ENCODE peak calls at places on chromosomes 3 and 15, in eight cellular contexts. D, W, N, Y, X, L, Z and P are unnamed samples.

GRCh38 chr15:48273047-48273446 is 58.2 kb upstream of the DUT start:
- DNase-seq in D (no peak), W (no peak), N (no peak), Y (no peak), X (no peak), L (no peak), Z (no peak), P (no peak)

GRCh38 chr3:123853686-123854372 is 30.3 kb downstream of the MYLK start:
- DNase-seq in D (no peak), W (no peak), N (no peak), Y (no peak), X (no peak), L (no peak), Z (no peak), P (no peak)

GRCh38 chr3:50623840-50624474 is 7.0 kb downstream of the MAPKAPK3 start:
- DNase-seq in D (no peak), W (no peak), N (no peak), Y (no peak), X (no peak), L (no peak), Z (no peak), P (no peak)

GRCh38 chr3:15815696-15816095 is 17.9 kb upstream of the ANKRD28 start:
- DNase-seq in D (no peak), W (no peak), N (no peak), Y (no peak), X (no peak), L (no peak), Z (no peak), P (no peak)

GRCh38 chr15:25178835-25179672 is 224.3 kb downstream of the SNRPN start:
- DNase-seq in D (no peak), W (no peak), N (peak; percentile 4), Y (peak; percentile 55), X (peak; percentile 4), L (peak; percentile 19), Z (peak; percentile 1), P (peak; percentile 65)

GRCh38 chr3:101821503-101821902 is 27.8 kb upstream of the NFKBIZ start:
- DNase-seq in D (no peak), W (no peak), N (no peak), Y (no peak), X (no peak), L (no peak), Z (no peak), P (no peak)

GRCh38 chr3:108412351-108412750 is 98.0 kb downstream of the MYH15 start:
- DNase-seq in D (no peak), W (no peak), N (no peak), Y (no peak), X (no peak), L (no peak), Z (peak; percentile 17), P (no peak)

GRCh38 chr15:59676565-59676964 is 12.6 kb downstream of the BNIP2 start:
- DNase-seq in D (no peak), W (no peak), N (no peak), Y (no peak), X (no peak), L (no peak), Z (no peak), P (no peak)

GRCh38 chr3:123693584-123693983 is 108.7 kb upstream of the HACD2 start:
- DNase-seq in D (no peak), W (no peak), N (no peak), Y (no peak), X (no peak), L (no peak), Z (no peak), P (no peak)

GRCh38 chr3:183061431-183062172 is 37.7 kb downstream of the MCCC1 start:
- DNase-seq in D (no peak), W (no peak), N (no peak), Y (no peak), X (no peak), L (no peak), Z (no peak), P (no peak)

GRCh38 chr15:78570710-78571109 is 5.4 kb downstream of the CHRNA5 start:
- DNase-seq in D (no peak), W (no peak), N (no peak), Y (no peak), X (no peak), L (no peak), Z (no peak), P (no peak)

GRCh38 chr15:63030101-63030528 is 12.4 kb upstream of the TPM1 start:
- DNase-seq in D (no peak), W (no peak), N (peak; percentile 50), Y (no peak), X (peak; percentile 39), L (no peak), Z (no peak), P (no peak)

GRCh38 chr3:161171639-161172552 is 49.2 kb upstream of the NMD3 start:
- DNase-seq in D (no peak), W (no peak), N (no peak), Y (no peak), X (no peak), L (no peak), Z (no peak), P (no peak)

GRCh38 chr15:39869251-39869650 is 50.8 kb downstream of the GPR176 start:
- DNase-seq in D (no peak), W (no peak), N (no peak), Y (no peak), X (no peak), L (no peak), Z (no peak), P (no peak)

GRCh38 chr3:157075693-157076420 is 84.1 kb downstream of the CCNL1 start:
- DNase-seq in D (no peak), W (no peak), N (no peak), Y (no peak), X (no peak), L (no peak), Z (no peak), P (no peak)

GRCh38 chr3:52712291-52713212 is 6.6 kb downstream of the SPCS1 start:
- DNase-seq in D (no peak), W (no peak), N (no peak), Y (no peak), X (no peak), L (no peak), Z (no peak), P (no peak)

GRCh38 chr3:1404270-1404669 is 311.4 kb downstream of the CNTN6 start:
- DNase-seq in D (no peak), W (no peak), N (no peak), Y (no peak), X (no peak), L (no peak), Z (peak; percentile 69), P (no peak)

DNA sequence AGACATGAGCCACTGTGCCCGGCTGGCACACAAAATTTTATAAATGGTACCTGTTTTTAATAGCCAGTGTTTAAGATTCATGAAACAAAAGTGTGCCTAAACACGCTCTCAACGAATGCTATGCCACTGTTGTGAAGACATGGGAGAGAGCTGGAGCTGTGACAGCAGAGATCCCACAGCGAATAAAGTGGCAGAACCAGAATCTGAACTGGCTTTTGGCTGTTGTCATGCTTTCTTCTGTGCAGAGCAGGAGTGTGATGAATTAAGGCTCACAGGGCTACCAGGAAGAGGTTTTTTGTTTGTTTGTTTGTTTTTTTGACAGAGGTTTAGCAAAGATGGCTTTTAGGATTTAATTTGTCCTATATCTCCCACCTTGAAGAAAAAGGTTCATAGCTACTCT is 14.5 kb downstream of the PTPRG start:
- DNase-seq in D (no peak), W (no peak), N (no peak), Y (no peak), X (no peak), L (no peak), Z (no peak), P (no peak)
- H3K4me1 ChIP-seq in D (peaks cover 9% of the 10 kb centered on the region), W (peaks cover 6% of the 10 kb centered on the region), N (peaks cover 87% of the 10 kb centered on the region), Y (no peaks in the 10 kb centered on the region), X (peaks cover 7% of the 10 kb centered on the region), L (peaks cover 5% of the 10 kb centered on the region), Z (peaks cover 7% of the 10 kb centered on the region), P (peaks cover 14% of the 10 kb centered on the region)

GRCh38 chr3:2875699-2876098 is 234.5 kb downstream of the IL5RA start:
- DNase-seq in D (no peak), W (no peak), N (no peak), Y (no peak), X (no peak), L (no peak), Z (no peak), P (no peak)

GRCh38 chr3:2873986-2874385 is 236.2 kb downstream of the IL5RA start:
- DNase-seq in D (no peak), W (no peak), N (no peak), Y (no peak), X (no peak), L (no peak), Z (no peak), P (no peak)

GRCh38 chr3:2879587-2879986 is 230.6 kb downstream of the IL5RA start:
- DNase-seq in D (no peak), W (no peak), N (no peak), Y (no peak), X (no peak), L (no peak), Z (no peak), P (no peak)

GRCh38 chr3:2879023-2879422 is 231.2 kb downstream of the IL5RA start:
- DNase-seq in D (no peak), W (no peak), N (no peak), Y (no peak), X (no peak), L (no peak), Z (no peak), P (no peak)

GRCh38 chr3:2876362-2876761 is 233.8 kb downstream of the IL5RA start:
- DNase-seq in D (no peak), W (no peak), N (no peak), Y (no peak), X (no peak), L (no peak), Z (no peak), P (no peak)
- TF ChIP-seq POLR2A in D (no peak), W (no peak), N (no peak), Y (no peak), X (no peak), L (no peak), Z (no peak), P (no peak)

GRCh38 chr3:146542968-146543367 is 1.4 kb downstream of the PLSCR1 start:
- DNase-seq in D (no peak), W (no peak), N (no peak), Y (no peak), X (no peak), L (no peak), Z (no peak), P (no peak)
- H3K4me3 ChIP-seq in D (no peak overlapping the region), W (peak overlapping the region; percentile 59), N (peak overlapping the region; percentile 81), Y (peak overlapping the region; percentile 61), X (peak overlapping the region; percentile 79), L (peak overlapping the region; percentile 79), Z (no peak overlapping the region), P (peak overlapping the region; percentile 95)

DNA sequence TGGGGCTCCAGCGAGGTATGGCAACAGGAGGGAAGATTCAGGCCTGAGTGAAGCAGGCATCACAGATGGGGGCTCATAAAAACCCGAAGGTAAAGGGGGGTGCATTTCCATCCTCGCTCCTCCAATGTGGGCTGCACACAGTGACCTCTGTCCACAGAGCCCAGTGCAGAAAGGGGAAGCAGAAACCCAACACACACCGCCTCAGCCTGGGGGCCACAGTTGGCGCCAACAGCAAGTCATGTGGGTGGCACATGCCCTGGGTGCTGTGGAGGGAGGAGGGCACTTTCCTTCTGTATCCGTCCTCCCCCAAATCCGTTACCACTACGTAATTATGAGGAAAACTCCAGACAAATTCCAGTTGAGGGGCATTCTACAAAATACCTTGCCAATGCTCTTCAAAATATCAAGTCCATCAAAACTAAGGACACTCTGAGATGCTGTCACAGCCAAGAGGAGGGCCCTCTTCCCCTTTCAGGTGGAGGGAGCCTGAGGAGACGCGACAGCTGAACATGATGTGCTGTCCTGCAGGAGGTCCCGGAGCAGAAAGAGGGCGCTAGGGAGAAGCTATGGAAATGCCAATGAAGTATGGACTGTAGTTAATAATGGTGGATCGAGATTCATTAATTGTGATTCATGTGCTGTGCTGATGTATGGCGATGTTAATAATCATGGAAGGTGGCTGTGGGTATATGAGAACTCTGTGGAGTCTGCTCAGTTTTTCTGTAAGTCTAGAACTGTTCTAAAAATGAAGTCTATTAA is 16.4 kb downstream of the APBA2 start:
- DNase-seq in D (no peak), W (no peak), N (no peak), Y (peak; percentile 50), X (no peak), L (peak; percentile 20), Z (no peak), P (no peak)
- H3K4me1 ChIP-seq in D (no peaks in the 10 kb centered on the region), W (no peaks in the 10 kb centered on the region), N (no peaks in the 10 kb centered on the region), Y (peaks cover 4% of the 10 kb centered on the region), X (no peaks in the 10 kb centered on the region), L (no peaks in the 10 kb centered on the region), Z (no peaks in the 10 kb centered on the region), P (no peaks in the 10 kb centered on the region)